ENCODE peak calls at places on chromosomes 12 and 14, in four cellular contexts. J is RWPE1, B is HT-29, Y is NCI-H2029. H is an unnamed sample.

GRCh38 chr12:44930972-44931600 is 55.0 kb upstream of the NELL2 start:
- DNase-seq in J (peak; percentile 41), B (peak; percentile 62), Y (peak; percentile 59), H (peak; percentile 80)

GRCh38 chr14:95288672-95289322 is 30.9 kb downstream of the CLMN start:
- DNase-seq in J (no peak), B (no peak), Y (no peak), H (no peak)

GRCh38 chr12:41345071-41345470 is 157.0 kb downstream of the PDZRN4 start:
- DNase-seq in J (no peak), B (no peak), Y (no peak), H (no peak)

GRCh38 chr12:64672925-64673409 is 62.7 kb downstream of the RASSF3 start:
- DNase-seq in J (no peak), B (peak; percentile 97), Y (peak; percentile 92), H (peak; percentile 55)

GRCh38 chr14:94322648-94323570 is at the start of gene SERPINA6:
- DNase-seq in J (no peak), B (no peak), Y (no peak), H (peak; percentile 76)

GRCh38 chr12:13124661-13125505 is 21.4 kb upstream of the GSG1 start:
- DNase-seq in J (peak; percentile 36), B (peak; percentile 22), Y (no peak), H (no peak)

GRCh38 chr12:58750484-58750883 is 169.8 kb downstream of the LRIG3 start:
- DNase-seq in J (peak; percentile 56), B (no peak), Y (no peak), H (no peak)

GRCh38 chr14:57390806-57391562 is 598 bp downstream of the NAA30 start:
- DNase-seq in J (peak; percentile 14), B (peak; percentile 31), Y (peak; percentile 31), H (peak; percentile 24)

GRCh38 chr14:57492859-57493258 is 798 bp downstream of the CCDC198 start:
- DNase-seq in J (peak; percentile 59), B (peak; percentile 59), Y (no peak), H (no peak)

GRCh38 chr14:69504775-69505174 is 20.2 kb downstream of the PLEKHD1 start:
- DNase-seq in J (no peak), B (no peak), Y (no peak), H (no peak)

GRCh38 chr12:79566452-79566851 is 124.3 kb downstream of the PAWR start:
- DNase-seq in J (peak; percentile 20), B (peak; percentile 65), Y (peak; percentile 68), H (no peak)

GRCh38 chr14:35818346-35819115 is 7.6 kb upstream of the BRMS1L start:
- DNase-seq in J (peak; percentile 57), B (peak; percentile 58), Y (peak; percentile 71), H (peak; percentile 72)

GRCh38 chr14:99195602-99196309 is 76.2 kb downstream of the BCL11B start:
- DNase-seq in J (no peak), B (peak; percentile 6), Y (no peak), H (no peak)

GRCh38 chr14:59283380-59283779 is 94.9 kb downstream of the DAAM1 start:
- DNase-seq in J (no peak), B (no peak), Y (peak; percentile 77), H (no peak)

GRCh38 chr12:126908765-126909142 is 1358.2 kb upstream of the TMEM132C start:
- DNase-seq in J (no peak), B (no peak), Y (no peak), H (no peak)

GRCh38 chr14:72590577-72590976 is 303.3 kb downstream of the DPF3 start:
- DNase-seq in J (no peak), B (no peak), Y (no peak), H (no peak)

GRCh38 chr12:108302471-108303311 is 36.4 kb downstream of the CMKLR1 start:
- DNase-seq in J (peak; percentile 18), B (peak; percentile 93), Y (no peak), H (no peak)

GRCh38 chr14:68651652-68652432 is 141.0 kb downstream of the ZFP36L1 start:
- DNase-seq in J (no peak), B (no peak), Y (no peak), H (no peak)

GRCh38 chr12:112916270-112916669 is 9.5 kb downstream of the OAS1 start:
- DNase-seq in J (peak; percentile 75), B (no peak), Y (no peak), H (no peak)